ENCODE peak calls at places on chromosomes 13 and 19, in six cellular contexts. P, R, W, X, B and E are unnamed samples.

GRCh38 chr13:36839981-36840380 is 21.0 kb downstream of the RFXAP start:
- DNase-seq in P (no peak), B (no peak), W (no peak), R (no peak), X (no peak), E (no peak)

GRCh38 chr13:107807306-107808073 is 407.8 kb downstream of the LIG4 start:
- DNase-seq in X (no peak), R (no peak), B (no peak), P (no peak), W (no peak), E (no peak)

GRCh38 chr13:51271528-51272070 is 49.4 kb downstream of the FAM124A start:
- DNase-seq in B (peak), P (no peak), X (no peak), W (no peak), R (no peak), E (no peak)

GRCh38 chr13:99269627-99270252 is 11.6 kb upstream of the GPR18 start:
- DNase-seq in W (no peak), B (no peak), P (no peak), R (no peak), X (no peak), E (no peak)

GRCh38 chr19:29544656-29545360 is 19.0 kb downstream of the VSTM2B start:
- DNase-seq in W (peak), P (no peak), B (no peak), X (peak), R (peak), E (no peak)

GRCh38 chr19:28444371-28444770 is 768.6 kb downstream of the UQCRFS1 start:
- DNase-seq in X (no peak), B (no peak), P (no peak), R (no peak), W (no peak), E (no peak)

GRCh38 chr13:67075239-67075638 is 154.9 kb downstream of the PCDH9 start:
- DNase-seq in P (no peak), X (no peak), R (no peak), W (no peak), B (no peak), E (no peak)

GRCh38 chr19:3679581-3679980 is 20.7 kb downstream of the PIP5K1C start:
- DNase-seq in R (no peak), P (no peak), B (peak), X (no peak), W (no peak), E (no peak)

GRCh38 chr13:51396352-51396751 is 56.5 kb downstream of the INTS6 start:
- DNase-seq in R (no peak), B (no peak), W (no peak), X (no peak), P (no peak), E (no peak)

GRCh38 chr13:52162279-52163101 is 3.1 kb upstream of the NEK3 start:
- DNase-seq in B (no peak), R (no peak), W (no peak), P (no peak), X (no peak), E (no peak)

GRCh38 chr19:7480222-7480974 is 8.4 kb downstream of the PEX11G start:
- DNase-seq in P (no peak), R (no peak), B (no peak), X (no peak), W (no peak), E (no peak)

GRCh38 chr19:3225677-3226093 is 1.2 kb downstream of the CELF5 start:
- DNase-seq in P (no peak), R (no peak), W (no peak), X (no peak), B (peak), E (no peak)

GRCh38 chr19:39916236-39916635 is 18.2 kb downstream of the FCGBP start:
- DNase-seq in X (no peak), B (peak), W (no peak), R (no peak), P (no peak), E (no peak)

GRCh38 chr13:49436890-49437289 is 7.0 kb downstream of the CAB39L start:
- DNase-seq in X (peak), W (peak), B (no peak), P (no peak), R (peak), E (no peak)

GRCh38 chr19:45311640-45312039 is 11.0 kb downstream of the CKM start:
- DNase-seq in P (no peak), B (peak), W (no peak), X (peak), R (no peak), E (no peak)
- H3K4me3 ChIP-seq in P (no peak), B (no peak), W (no peak), X (no peak), R (no peak), E (no peak)

GRCh38 chr19:12034610-12035009 is 869 bp downstream of the ZNF433 start:
- DNase-seq in R (no peak), B (no peak), P (no peak), X (no peak), W (no peak), E (no peak)
- H3K4me3 ChIP-seq in R (peak), B (peak), P (peak), X (peak), W (peak), E (peak)

GRCh38 chr19:17957149-17957849 is 9.6 kb upstream of the KCNN1 start:
- DNase-seq in R (no peak), W (no peak), P (no peak), X (no peak), B (no peak), E (no peak)
- H3K4me3 ChIP-seq in R (no peak), W (no peak), P (no peak), X (no peak), B (no peak), E (no peak)

GRCh38 chr19:1991516-1991915 is 24.0 kb downstream of the BTBD2 start:
- DNase-seq in X (peak), B (no peak), P (no peak), R (no peak), W (no peak), E (no peak)
- H3K4me3 ChIP-seq in X (no peak), B (no peak), P (no peak), R (no peak), W (no peak), E (no peak)

GRCh38 chr19:44903216-44903601 is 2.4 kb upstream of the APOE start:
- DNase-seq in P (no peak), B (no peak), X (no peak), W (no peak), R (no peak), E (no peak)

GRCh38 chr19:44907613-44908012 is 2.0 kb downstream of the APOE start:
- DNase-seq in X (no peak), P (no peak), W (no peak), B (no peak), R (no peak), E (no peak)

GRCh38 chr19:44903602-44904425 is 1.8 kb upstream of the APOE start:
- DNase-seq in B (peak), R (peak), W (peak), X (peak), P (peak), E (peak)

GRCh38 chr19:44905437-44906160 is at the start of gene APOE:
- DNase-seq in R (no peak), W (no peak), X (no peak), P (peak), B (peak), E (no peak)

GRCh38 chr19:44904426-44904994 is 1.1 kb upstream of the APOE start:
- DNase-seq in R (no peak), P (no peak), X (no peak), B (peak), W (no peak), E (no peak)
- H3K4me3 ChIP-seq in R (no peak), P (no peak), X (no peak), B (no peak), W (no peak), E (no peak)